ENCODE peak calls at places on chromosome 13, in nine cellular contexts. K, I, G, S, Y, P, L, R and V are unnamed samples.
A peak's percentile ranks its signal among the peaks of the same experiment; 100 is the strongest.

GRCh38 chr13:106610511-106610910 is 42.6 kb upstream of the ARGLU1 start:
- DNase-seq in I (peak; percentile 4), L (no peak), S (peak; percentile 4), G (no peak), P (no peak), R (no peak), Y (no peak), K (no peak), V (no peak)

GRCh38 chr13:97114696-97115095 is 107.4 kb upstream of the MBNL2 start:
- DNase-seq in K (no peak), S (no peak), Y (no peak), P (no peak), I (no peak), R (no peak), L (no peak), G (no peak), V (no peak)

GRCh38 chr13:48586591-48587103 is 53.8 kb upstream of the RCBTB2 start:
- DNase-seq in G (no peak), I (peak; percentile 80), P (peak; percentile 10), Y (no peak), K (peak; percentile 37), L (no peak), S (no peak), R (no peak), V (no peak)

GRCh38 chr13:21137696-21138095 is 38.7 kb downstream of the SKA3 start:
- DNase-seq in L (no peak), R (no peak), I (peak; percentile 22), S (no peak), G (no peak), P (no peak), Y (no peak), K (no peak), V (no peak)

GRCh38 chr13:44296856-44297255 is 76.8 kb upstream of the SERP2 start:
- DNase-seq in I (no peak), R (no peak), Y (no peak), L (no peak), P (no peak), S (no peak), K (no peak), G (no peak), V (no peak)

GRCh38 chr13:25945596-25945995 is 106.2 kb downstream of the SHISA2 start:
- DNase-seq in L (no peak), S (no peak), P (no peak), R (no peak), G (no peak), Y (no peak), K (no peak), I (peak; percentile 22), V (no peak)

GRCh38 chr13:62388515-62388914 is 972.9 kb upstream of the PCDH20 start:
- DNase-seq in K (no peak), G (no peak), Y (no peak), S (no peak), I (no peak), P (no peak), R (no peak), L (no peak), V (no peak)

GRCh38 chr13:27965740-27966640 is 3.1 kb downstream of the CDX2 start:
- DNase-seq in I (no peak), P (no peak), R (no peak), S (no peak), Y (no peak), K (no peak), L (no peak), G (no peak), V (no peak)

GRCh38 chr13:57557979-57558529 is 73.5 kb upstream of the PCDH17 start:
- DNase-seq in S (no peak), Y (no peak), L (peak; percentile 52), P (no peak), R (no peak), K (no peak), I (no peak), G (no peak), V (no peak)

GRCh38 chr13:78137404-78138142 is 218.9 kb upstream of the EDNRB start:
- DNase-seq in I (peak; percentile 71), P (peak; percentile 11), Y (no peak), R (peak; percentile 6), L (peak; percentile 79), G (peak; percentile 20), K (no peak), S (no peak), V (no peak)

GRCh38 chr13:40318366-40318765 is 348.1 kb downstream of the FOXO1 start:
- DNase-seq in G (no peak), K (peak; percentile 26), S (no peak), L (no peak), P (no peak), R (no peak), I (peak; percentile 21), Y (no peak), V (no peak)

GRCh38 chr13:30895773-30896172 is 10.3 kb upstream of the MEDAG start:
- DNase-seq in R (no peak), L (no peak), Y (no peak), I (peak; percentile 96), K (peak; percentile 69), G (peak; percentile 74), S (peak; percentile 69), P (no peak), V (no peak)

GRCh38 chr13:112802808-112803207 is 113.0 kb downstream of the ATP11A start:
- DNase-seq in S (no peak), P (no peak), G (no peak), Y (no peak), R (no peak), L (no peak), K (no peak), I (no peak), V (no peak)

GRCh38 chr13:99829593-99830239 is 141.9 kb downstream of the ZIC5 start:
- DNase-seq in I (no peak), R (no peak), G (no peak), L (no peak), K (no peak), Y (no peak), P (no peak), S (no peak), V (no peak)

GRCh38 chr13:49561064-49561410 is 24.3 kb downstream of the RCBTB1 start:
- DNase-seq in R (no peak), P (no peak), I (peak; percentile 57), G (no peak), Y (no peak), L (no peak), K (peak; percentile 25), S (no peak), V (no peak)

GRCh38 chr13:112994084-112994780 is 25.2 kb downstream of the MCF2L start:
- DNase-seq in S (no peak), P (no peak), Y (no peak), K (no peak), G (no peak), I (no peak), R (no peak), L (no peak), V (no peak)

GRCh38 chr13:110932588-110932987 is 17.7 kb upstream of the ANKRD10 start:
- DNase-seq in Y (no peak), R (no peak), L (no peak), G (no peak), S (no peak), I (no peak), K (no peak), P (no peak), V (no peak)

GRCh38 chr13:106450991-106451390 is 84.5 kb downstream of the EFNB2 start:
- DNase-seq in R (no peak), P (no peak), L (no peak), S (no peak), K (no peak), Y (no peak), I (no peak), G (no peak), V (no peak)

GRCh38 chr13:43493496-43494000 is 293.2 kb downstream of the ENOX1 start:
- DNase-seq in K (no peak), R (no peak), Y (no peak), P (no peak), L (no peak), S (no peak), I (no peak), G (no peak), V (no peak)

GRCh38 chr13:29059837-29060236 is 239.7 kb downstream of the MTUS2 start:
- DNase-seq in P (no peak), G (no peak), L (no peak), Y (no peak), I (no peak), S (no peak), K (no peak), R (no peak), V (no peak)

GRCh38 chr13:85709072-85709471 is 90.1 kb downstream of the SLITRK6 start:
- DNase-seq in R (no peak), L (no peak), K (no peak), G (no peak), I (no peak), S (no peak), P (no peak), Y (no peak), V (no peak)

GRCh38 chr13:49086711-49087110 is 111.0 kb downstream of the FNDC3A start:
- DNase-seq in P (no peak), L (no peak), R (no peak), S (no peak), G (peak; percentile 61), I (peak; percentile 62), K (no peak), Y (no peak), V (no peak)

GRCh38 chr13:42043676-42044075 is 4.8 kb upstream of the DGKH start:
- DNase-seq in L (no peak), Y (no peak), I (no peak), P (no peak), K (no peak), S (no peak), G (no peak), R (no peak), V (no peak)

GRCh38 chr13:23744315-23744714 is 144.9 kb downstream of the MIPEP start:
- DNase-seq in L (no peak), P (no peak), Y (no peak), S (no peak), G (no peak), I (no peak), R (no peak), K (no peak), V (no peak)

GRCh38 chr13:51772781-51773180 is 31.2 kb downstream of the DHRS12 start:
- DNase-seq in Y (no peak), L (no peak), R (no peak), G (no peak), I (no peak), K (no peak), P (no peak), S (no peak), V (no peak)

GRCh38 chr13:101527130-101527529 is 74.7 kb downstream of the ITGBL1 start:
- DNase-seq in I (no peak), P (no peak), L (no peak), Y (no peak), R (no peak), S (no peak), G (no peak), K (no peak), V (no peak)